ENCODE peak calls at places on chromosomes 6 and 20, in nine cellular contexts. One of them, this sample, is unnamed.

GRCh38 chr6:30884521-30885480 is 482 bp downstream of the DDR1 start:
- DNase-seq in breast epithelium: peak; percentile 72
- DNase-seq in OCI-LY7: peak; percentile 65
- DNase-seq in foreskin fibroblast: no peak
- DNase-seq in GM23338: peak; percentile 81
- DNase-seq in brain microvascular endothelial cell: peak; percentile 9
- DNase-seq in cardiac muscle cell: peak; percentile 81
- DNase-seq in lower lobe of right lung: no peak
- DNase-seq in dorsolateral prefrontal cortex: no peak
- DNase-seq in this sample: no peak

GRCh38 chr20:21526776-21527175 is 12.9 kb upstream of the NKX2-2 start:
- DNase-seq in brain microvascular endothelial cell: no peak
- DNase-seq in lower lobe of right lung: no peak
- DNase-seq in GM23338: no peak
- DNase-seq in OCI-LY7: no peak
- DNase-seq in breast epithelium: no peak
- DNase-seq in dorsolateral prefrontal cortex: no peak
- DNase-seq in foreskin fibroblast: no peak
- DNase-seq in cardiac muscle cell: no peak
- DNase-seq in this sample: no peak

GRCh38 chr6:148599967-148600426 is 146.8 kb upstream of the UST start:
- DNase-seq in dorsolateral prefrontal cortex: no peak
- DNase-seq in cardiac muscle cell: no peak
- DNase-seq in breast epithelium: no peak
- DNase-seq in brain microvascular endothelial cell: no peak
- DNase-seq in OCI-LY7: no peak
- DNase-seq in foreskin fibroblast: no peak
- DNase-seq in lower lobe of right lung: no peak
- DNase-seq in GM23338: peak; percentile 97
- DNase-seq in this sample: no peak

GRCh38 chr6:129099696-129100095 is 216.8 kb downstream of the LAMA2 start:
- DNase-seq in foreskin fibroblast: no peak
- DNase-seq in brain microvascular endothelial cell: no peak
- DNase-seq in GM23338: no peak
- DNase-seq in breast epithelium: no peak
- DNase-seq in dorsolateral prefrontal cortex: no peak
- DNase-seq in lower lobe of right lung: no peak
- DNase-seq in cardiac muscle cell: no peak
- DNase-seq in OCI-LY7: no peak
- DNase-seq in this sample: no peak

GRCh38 chr20:44959082-44959895 is 908 bp downstream of the TOMM34 start:
- DNase-seq in GM23338: peak; percentile 33
- DNase-seq in dorsolateral prefrontal cortex: peak; percentile 63
- DNase-seq in lower lobe of right lung: no peak
- DNase-seq in OCI-LY7: peak; percentile 55
- DNase-seq in brain microvascular endothelial cell: peak; percentile 58
- DNase-seq in breast epithelium: no peak
- DNase-seq in cardiac muscle cell: peak; percentile 51
- DNase-seq in foreskin fibroblast: peak; percentile 76
- DNase-seq in this sample: peak; percentile 47

GRCh38 chr6:4607026-4607704 is 169.0 kb upstream of the CDYL start:
- DNase-seq in lower lobe of right lung: no peak
- DNase-seq in brain microvascular endothelial cell: peak; percentile 20
- DNase-seq in dorsolateral prefrontal cortex: peak; percentile 77
- DNase-seq in cardiac muscle cell: peak; percentile 63
- DNase-seq in breast epithelium: peak; percentile 48
- DNase-seq in GM23338: no peak
- DNase-seq in foreskin fibroblast: peak; percentile 48
- DNase-seq in OCI-LY7: no peak
- DNase-seq in this sample: peak; percentile 73

GRCh38 chr20:3843490-3843889 is 3.1 kb upstream of the MAVS start:
- DNase-seq in foreskin fibroblast: peak; percentile 79
- DNase-seq in cardiac muscle cell: peak; percentile 59
- DNase-seq in lower lobe of right lung: no peak
- DNase-seq in GM23338: no peak
- DNase-seq in OCI-LY7: no peak
- DNase-seq in breast epithelium: no peak
- DNase-seq in brain microvascular endothelial cell: peak; percentile 50
- DNase-seq in dorsolateral prefrontal cortex: no peak
- DNase-seq in this sample: peak; percentile 67

GRCh38 chr20:4840831-4841230 is 119.1 kb downstream of the PRND start:
- DNase-seq in GM23338: no peak
- DNase-seq in lower lobe of right lung: no peak
- DNase-seq in breast epithelium: no peak
- DNase-seq in foreskin fibroblast: no peak
- DNase-seq in dorsolateral prefrontal cortex: no peak
- DNase-seq in brain microvascular endothelial cell: no peak
- DNase-seq in cardiac muscle cell: no peak
- DNase-seq in OCI-LY7: peak; percentile 53
- DNase-seq in this sample: no peak

GRCh38 chr6:113190170-113190569 is 667.0 kb upstream of the MARCKS start:
- DNase-seq in cardiac muscle cell: peak; percentile 25
- DNase-seq in dorsolateral prefrontal cortex: no peak
- DNase-seq in brain microvascular endothelial cell: no peak
- DNase-seq in lower lobe of right lung: no peak
- DNase-seq in OCI-LY7: no peak
- DNase-seq in breast epithelium: no peak
- DNase-seq in foreskin fibroblast: no peak
- DNase-seq in GM23338: peak; percentile 27
- DNase-seq in this sample: no peak

GRCh38 chr20:50267041-50267865 is 76.6 kb downstream of the CEBPB start:
- DNase-seq in dorsolateral prefrontal cortex: no peak
- DNase-seq in brain microvascular endothelial cell: no peak
- DNase-seq in breast epithelium: peak; percentile 96
- DNase-seq in lower lobe of right lung: peak; percentile 85
- DNase-seq in GM23338: peak; percentile 71
- DNase-seq in OCI-LY7: no peak
- DNase-seq in foreskin fibroblast: peak; percentile 75
- DNase-seq in cardiac muscle cell: peak; percentile 80
- DNase-seq in this sample: peak; percentile 85
- TF ChIP-seq CTCF in dorsolateral prefrontal cortex: no peak
- TF ChIP-seq CTCF in brain microvascular endothelial cell: peak; percentile 12
- TF ChIP-seq CTCF in breast epithelium: no peak
- TF ChIP-seq CTCF in lower lobe of right lung: no peak
- TF ChIP-seq CTCF in GM23338: no peak
- TF ChIP-seq CTCF in OCI-LY7: no peak
- TF ChIP-seq CTCF in foreskin fibroblast: no peak
- TF ChIP-seq CTCF in cardiac muscle cell: no peak
- TF ChIP-seq CTCF in this sample: peak; percentile 14

GRCh38 chr6:85866373-85866740 is 223.7 kb upstream of the SYNCRIP start:
- DNase-seq in cardiac muscle cell: peak; percentile 37
- DNase-seq in dorsolateral prefrontal cortex: no peak
- DNase-seq in lower lobe of right lung: no peak
- DNase-seq in breast epithelium: no peak
- DNase-seq in GM23338: no peak
- DNase-seq in brain microvascular endothelial cell: no peak
- DNase-seq in OCI-LY7: no peak
- DNase-seq in foreskin fibroblast: peak; percentile 21
- DNase-seq in this sample: peak; percentile 49
- H3K4me3 ChIP-seq in cardiac muscle cell: no peak overlapping the region
- H3K4me3 ChIP-seq in dorsolateral prefrontal cortex: peak overlapping the region; percentile 57
- H3K4me3 ChIP-seq in lower lobe of right lung: peak overlapping the region; percentile 47
- H3K4me3 ChIP-seq in breast epithelium: peak overlapping the region; percentile 38
- H3K4me3 ChIP-seq in GM23338: no peak overlapping the region
- H3K4me3 ChIP-seq in brain microvascular endothelial cell: peak overlapping the region; percentile 47
- H3K4me3 ChIP-seq in OCI-LY7: no peak overlapping the region
- H3K4me3 ChIP-seq in foreskin fibroblast: peak overlapping the region; percentile 52
- H3K4me3 ChIP-seq in this sample: peak overlapping the region; percentile 67

GRCh38 chr6:158558415-158559306 is 1.2 kb upstream of the TMEM181 start:
- DNase-seq in brain microvascular endothelial cell: no peak
- DNase-seq in lower lobe of right lung: no peak
- DNase-seq in breast epithelium: no peak
- DNase-seq in OCI-LY7: no peak
- DNase-seq in cardiac muscle cell: no peak
- DNase-seq in foreskin fibroblast: no peak
- DNase-seq in GM23338: no peak
- DNase-seq in dorsolateral prefrontal cortex: no peak
- DNase-seq in this sample: no peak

GRCh38 chr6:158561247-158561884 is 1.5 kb downstream of the TMEM181 start:
- DNase-seq in breast epithelium: no peak
- DNase-seq in lower lobe of right lung: no peak
- DNase-seq in foreskin fibroblast: no peak
- DNase-seq in dorsolateral prefrontal cortex: no peak
- DNase-seq in GM23338: no peak
- DNase-seq in OCI-LY7: peak; percentile 6
- DNase-seq in brain microvascular endothelial cell: no peak
- DNase-seq in cardiac muscle cell: no peak
- DNase-seq in this sample: no peak

GRCh38 chr6:158559338-158559894 is 475 bp upstream of the TMEM181 start:
- DNase-seq in foreskin fibroblast: no peak
- DNase-seq in OCI-LY7: no peak
- DNase-seq in GM23338: no peak
- DNase-seq in breast epithelium: no peak
- DNase-seq in brain microvascular endothelial cell: no peak
- DNase-seq in cardiac muscle cell: no peak
- DNase-seq in dorsolateral prefrontal cortex: no peak
- DNase-seq in lower lobe of right lung: no peak
- DNase-seq in this sample: no peak

GRCh38 chr6:158560787-158561246 is 926 bp downstream of the TMEM181 start:
- DNase-seq in cardiac muscle cell: no peak
- DNase-seq in lower lobe of right lung: peak; percentile 58
- DNase-seq in dorsolateral prefrontal cortex: no peak
- DNase-seq in GM23338: peak; percentile 54
- DNase-seq in foreskin fibroblast: no peak
- DNase-seq in OCI-LY7: peak; percentile 16
- DNase-seq in brain microvascular endothelial cell: no peak
- DNase-seq in breast epithelium: no peak
- DNase-seq in this sample: peak; percentile 22

GRCh38 chr6:158559895-158560786 is at the start of gene TMEM181:
- DNase-seq in brain microvascular endothelial cell: peak; percentile 59
- DNase-seq in lower lobe of right lung: peak; percentile 92
- DNase-seq in GM23338: peak; percentile 88
- DNase-seq in cardiac muscle cell: peak; percentile 90
- DNase-seq in dorsolateral prefrontal cortex: peak; percentile 89
- DNase-seq in breast epithelium: peak; percentile 69
- DNase-seq in OCI-LY7: peak; percentile 92
- DNase-seq in foreskin fibroblast: peak; percentile 86
- DNase-seq in this sample: peak; percentile 76
- TF ChIP-seq CTCF in brain microvascular endothelial cell: no peak
- TF ChIP-seq CTCF in lower lobe of right lung: peak; percentile 8
- TF ChIP-seq CTCF in GM23338: no peak
- TF ChIP-seq CTCF in cardiac muscle cell: no peak
- TF ChIP-seq CTCF in dorsolateral prefrontal cortex: no peak
- TF ChIP-seq CTCF in breast epithelium: no peak
- TF ChIP-seq CTCF in OCI-LY7: peak; percentile 36
- TF ChIP-seq CTCF in foreskin fibroblast: no peak
- TF ChIP-seq CTCF in this sample: no peak

GRCh38 chr20:59684685-59685212 is 80.4 kb downstream of the PHACTR3 start:
- DNase-seq in cardiac muscle cell: no peak
- DNase-seq in brain microvascular endothelial cell: no peak
- DNase-seq in OCI-LY7: no peak
- DNase-seq in breast epithelium: no peak
- DNase-seq in dorsolateral prefrontal cortex: no peak
- DNase-seq in lower lobe of right lung: no peak
- DNase-seq in GM23338: no peak
- DNase-seq in foreskin fibroblast: no peak
- DNase-seq in this sample: no peak
- H3K4me3 ChIP-seq in cardiac muscle cell: no peak overlapping the region
- H3K4me3 ChIP-seq in brain microvascular endothelial cell: no peak overlapping the region
- H3K4me3 ChIP-seq in OCI-LY7: no peak overlapping the region
- H3K4me3 ChIP-seq in breast epithelium: no peak overlapping the region
- H3K4me3 ChIP-seq in dorsolateral prefrontal cortex: no peak overlapping the region
- H3K4me3 ChIP-seq in lower lobe of right lung: no peak overlapping the region
- H3K4me3 ChIP-seq in GM23338: no peak overlapping the region
- H3K4me3 ChIP-seq in foreskin fibroblast: no peak overlapping the region
- H3K4me3 ChIP-seq in this sample: no peak overlapping the region

GRCh38 chr6:142808405-142809061 is 136.4 kb downstream of the HIVEP2 start:
- DNase-seq in OCI-LY7: no peak
- DNase-seq in dorsolateral prefrontal cortex: no peak
- DNase-seq in breast epithelium: no peak
- DNase-seq in GM23338: no peak
- DNase-seq in lower lobe of right lung: no peak
- DNase-seq in brain microvascular endothelial cell: no peak
- DNase-seq in cardiac muscle cell: no peak
- DNase-seq in foreskin fibroblast: no peak
- DNase-seq in this sample: no peak
- TF ChIP-seq CTCF in OCI-LY7: no peak
- TF ChIP-seq CTCF in dorsolateral prefrontal cortex: no peak
- TF ChIP-seq CTCF in breast epithelium: no peak
- TF ChIP-seq CTCF in GM23338: no peak
- TF ChIP-seq CTCF in lower lobe of right lung: no peak
- TF ChIP-seq CTCF in brain microvascular endothelial cell: no peak
- TF ChIP-seq CTCF in cardiac muscle cell: no peak
- TF ChIP-seq CTCF in foreskin fibroblast: no peak
- TF ChIP-seq CTCF in this sample: no peak

DNA sequence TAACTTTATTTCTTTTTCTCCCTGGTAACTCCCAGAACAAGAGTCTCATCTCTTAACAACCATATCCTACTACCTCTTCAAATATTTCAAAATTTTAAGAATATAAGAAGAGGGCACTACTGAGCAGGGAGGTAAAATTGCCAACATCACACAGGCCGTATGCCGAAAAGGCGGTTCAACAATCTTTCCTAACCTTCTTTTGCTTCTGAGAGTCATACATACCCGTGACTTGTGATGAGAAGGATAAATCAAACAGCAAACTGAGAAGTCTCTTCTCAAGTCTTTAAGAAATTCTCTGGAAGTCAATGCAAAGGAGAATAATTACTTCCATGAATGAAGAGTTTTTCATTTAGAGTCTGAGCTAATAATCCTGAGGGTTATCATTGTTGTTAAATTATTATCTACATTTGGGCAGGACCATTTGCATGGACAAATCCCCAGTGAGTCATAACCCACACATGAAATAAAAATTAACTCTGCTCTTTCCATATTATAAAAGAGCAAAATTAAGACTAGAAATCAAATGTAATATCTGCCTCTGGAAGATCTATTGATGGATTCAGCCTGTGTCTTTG is 22.4 kb upstream of the ILRUN start:
- DNase-seq in GM23338: no peak
- DNase-seq in OCI-LY7: no peak
- DNase-seq in lower lobe of right lung: no peak
- DNase-seq in brain microvascular endothelial cell: no peak
- DNase-seq in foreskin fibroblast: no peak
- DNase-seq in breast epithelium: no peak
- DNase-seq in cardiac muscle cell: no peak
- DNase-seq in dorsolateral prefrontal cortex: no peak
- DNase-seq in this sample: peak; percentile 39
- H3K4me3 ChIP-seq in GM23338: peak overlapping the region; percentile 38
- H3K4me3 ChIP-seq in OCI-LY7: no peak overlapping the region
- H3K4me3 ChIP-seq in lower lobe of right lung: no peak overlapping the region
- H3K4me3 ChIP-seq in brain microvascular endothelial cell: no peak overlapping the region
- H3K4me3 ChIP-seq in foreskin fibroblast: no peak overlapping the region
- H3K4me3 ChIP-seq in breast epithelium: no peak overlapping the region
- H3K4me3 ChIP-seq in cardiac muscle cell: no peak overlapping the region
- H3K4me3 ChIP-seq in dorsolateral prefrontal cortex: no peak overlapping the region
- H3K4me3 ChIP-seq in this sample: no peak overlapping the region

GRCh38 chr6:2938632-2939083 is 32.7 kb downstream of the SERPINB6 start:
- DNase-seq in lower lobe of right lung: no peak
- DNase-seq in breast epithelium: peak; percentile 3
- DNase-seq in OCI-LY7: peak; percentile 92
- DNase-seq in brain microvascular endothelial cell: no peak
- DNase-seq in foreskin fibroblast: no peak
- DNase-seq in cardiac muscle cell: no peak
- DNase-seq in dorsolateral prefrontal cortex: no peak
- DNase-seq in GM23338: peak; percentile 60
- DNase-seq in this sample: no peak
- TF ChIP-seq CTCF in lower lobe of right lung: no peak
- TF ChIP-seq CTCF in breast epithelium: no peak
- TF ChIP-seq CTCF in OCI-LY7: peak; percentile 87
- TF ChIP-seq CTCF in brain microvascular endothelial cell: peak; percentile 32
- TF ChIP-seq CTCF in foreskin fibroblast: no peak
- TF ChIP-seq CTCF in cardiac muscle cell: peak; percentile 20
- TF ChIP-seq CTCF in dorsolateral prefrontal cortex: no peak
- TF ChIP-seq CTCF in GM23338: peak; percentile 47
- TF ChIP-seq CTCF in this sample: peak; percentile 21

GRCh38 chr6:136696238-136696637 is 96.0 kb downstream of the MAP3K5 start:
- DNase-seq in breast epithelium: no peak
- DNase-seq in GM23338: no peak
- DNase-seq in lower lobe of right lung: no peak
- DNase-seq in brain microvascular endothelial cell: no peak
- DNase-seq in foreskin fibroblast: peak; percentile 10
- DNase-seq in dorsolateral prefrontal cortex: no peak
- DNase-seq in OCI-LY7: no peak
- DNase-seq in cardiac muscle cell: peak; percentile 28
- DNase-seq in this sample: no peak
- H3K4me3 ChIP-seq in breast epithelium: no peak overlapping the region
- H3K4me3 ChIP-seq in GM23338: no peak overlapping the region
- H3K4me3 ChIP-seq in lower lobe of right lung: no peak overlapping the region
- H3K4me3 ChIP-seq in brain microvascular endothelial cell: no peak overlapping the region
- H3K4me3 ChIP-seq in foreskin fibroblast: no peak overlapping the region
- H3K4me3 ChIP-seq in dorsolateral prefrontal cortex: no peak overlapping the region
- H3K4me3 ChIP-seq in OCI-LY7: no peak overlapping the region
- H3K4me3 ChIP-seq in cardiac muscle cell: no peak overlapping the region
- H3K4me3 ChIP-seq in this sample: no peak overlapping the region